ENCODE peak calls at places on chromosome 18, in four cellular contexts. One of them, this sample, is unnamed.

GRCh38 chr18:24491882-24492281 is 31.4 kb downstream of the HRH4 start:
- DNase-seq in HCT116: no peak
- DNase-seq in HepG2: no peak
- DNase-seq in spleen: peak
- DNase-seq in this sample: no peak

GRCh38 chr18:59996370-59996966 is 96.7 kb downstream of the PMAIP1 start:
- DNase-seq in spleen: no peak
- DNase-seq in HCT116: peak
- DNase-seq in HepG2: peak
- DNase-seq in this sample: no peak

GRCh38 chr18:45755936-45756335 is 32.0 kb downstream of the SLC14A1 start:
- DNase-seq in HepG2: no peak
- DNase-seq in spleen: no peak
- DNase-seq in HCT116: no peak
- DNase-seq in this sample: no peak

GRCh38 chr18:44637210-44638051 is 43.3 kb upstream of the SETBP1 start:
- DNase-seq in HCT116: no peak
- DNase-seq in HepG2: no peak
- DNase-seq in spleen: no peak
- DNase-seq in this sample: no peak

GRCh38 chr18:22488554-22488953 is 70.8 kb upstream of the CTAGE1 start:
- DNase-seq in spleen: no peak
- DNase-seq in HCT116: no peak
- DNase-seq in HepG2: no peak
- DNase-seq in this sample: no peak

GRCh38 chr18:50744253-50744652 is 75.6 kb downstream of the MRO start:
- DNase-seq in HCT116: no peak
- DNase-seq in spleen: no peak
- DNase-seq in HepG2: no peak
- DNase-seq in this sample: no peak

GRCh38 chr18:79326413-79327198 is 69.1 kb upstream of the NFATC1 start:
- DNase-seq in spleen: no peak
- DNase-seq in HCT116: no peak
- DNase-seq in HepG2: no peak
- DNase-seq in this sample: no peak

GRCh38 chr18:51038110-51038509 is 8.1 kb downstream of the SMAD4 start:
- DNase-seq in HepG2: peak
- DNase-seq in HCT116: no peak
- DNase-seq in spleen: no peak
- DNase-seq in this sample: no peak

GRCh38 chr18:9877655-9878014 is 8.1 kb upstream of the TXNDC2 start:
- DNase-seq in spleen: no peak
- DNase-seq in HCT116: no peak
- DNase-seq in HepG2: no peak
- DNase-seq in this sample: no peak

GRCh38 chr18:9876523-9876866 is 9.3 kb upstream of the TXNDC2 start:
- DNase-seq in HepG2: no peak
- DNase-seq in spleen: no peak
- DNase-seq in HCT116: no peak
- DNase-seq in this sample: no peak

GRCh38 chr18:9878095-9878494 is 7.7 kb upstream of the TXNDC2 start:
- DNase-seq in HepG2: no peak
- DNase-seq in HCT116: no peak
- DNase-seq in spleen: no peak
- DNase-seq in this sample: no peak

GRCh38 chr18:9878783-9879242 is 7.0 kb upstream of the TXNDC2 start:
- DNase-seq in HCT116: no peak
- DNase-seq in HepG2: no peak
- DNase-seq in spleen: no peak
- DNase-seq in this sample: no peak

GRCh38 chr18:9876867-9877654 is 8.7 kb upstream of the TXNDC2 start:
- DNase-seq in spleen: no peak
- DNase-seq in HCT116: peak
- DNase-seq in HepG2: peak
- DNase-seq in this sample: no peak
- H3K27ac ChIP-seq in spleen: peak
- H3K27ac ChIP-seq in HCT116: peak
- H3K27ac ChIP-seq in HepG2: peak
- H3K27ac ChIP-seq in this sample: peak

GRCh38 chr18:8946046-8946838 is 156.3 kb upstream of the NDUFV2 start:
- DNase-seq in spleen: no peak
- DNase-seq in HCT116: no peak
- DNase-seq in HepG2: no peak
- DNase-seq in this sample: no peak

GRCh38 chr18:8947576-8947975 is 154.9 kb upstream of the NDUFV2 start:
- DNase-seq in HCT116: no peak
- DNase-seq in HepG2: no peak
- DNase-seq in spleen: no peak
- DNase-seq in this sample: no peak

GRCh38 chr18:8949206-8949605 is 153.3 kb upstream of the NDUFV2 start:
- DNase-seq in HCT116: no peak
- DNase-seq in spleen: no peak
- DNase-seq in HepG2: no peak
- DNase-seq in this sample: no peak

GRCh38 chr18:8948471-8949149 is 153.9 kb upstream of the NDUFV2 start:
- DNase-seq in HCT116: no peak
- DNase-seq in spleen: no peak
- DNase-seq in HepG2: no peak
- DNase-seq in this sample: peak

DNA sequence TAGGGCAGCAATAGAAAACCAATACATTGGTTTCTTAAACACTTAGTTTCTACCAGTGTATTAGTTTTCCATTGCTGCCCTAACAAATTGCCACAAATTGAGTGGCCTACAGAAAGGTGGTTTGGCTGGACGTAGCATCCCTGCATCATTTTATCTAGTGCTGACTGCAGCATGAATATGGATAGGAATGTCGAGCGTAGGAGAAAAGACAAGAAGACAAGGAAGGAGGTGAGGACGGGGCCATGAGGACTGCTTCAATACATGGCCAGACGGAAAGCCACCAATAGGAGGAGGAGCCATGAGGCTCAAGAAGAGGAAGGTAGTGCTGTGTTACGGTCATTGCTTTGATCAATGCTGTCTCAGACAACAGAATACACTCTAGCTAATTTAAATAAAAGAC is 154.5 kb upstream of the NDUFV2 start:
- DNase-seq in spleen: no peak
- DNase-seq in HepG2: no peak
- DNase-seq in HCT116: no peak
- DNase-seq in this sample: no peak
- H3K27ac ChIP-seq in spleen: no peak
- H3K27ac ChIP-seq in HepG2: no peak
- H3K27ac ChIP-seq in HCT116: no peak
- H3K27ac ChIP-seq in this sample: peak

DNA sequence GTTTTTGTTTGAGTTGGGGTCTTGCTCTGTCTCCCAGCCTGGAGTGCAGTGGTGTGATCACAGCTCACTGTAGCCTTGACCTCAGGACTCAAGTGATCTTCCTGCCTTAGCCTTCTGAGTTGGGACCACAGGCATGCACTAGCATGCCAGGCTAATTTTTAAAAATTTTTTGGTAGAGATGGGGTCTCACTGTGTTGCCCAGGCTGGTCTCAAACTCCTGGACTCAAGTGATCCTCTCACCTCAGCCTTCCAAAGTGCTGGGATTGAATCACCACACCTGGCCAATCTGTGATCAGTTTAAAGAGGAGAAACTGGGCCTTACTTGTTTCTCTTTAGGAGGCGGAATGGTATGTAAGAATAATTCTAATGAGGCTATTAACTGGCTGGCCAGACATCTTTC is 49.9 kb downstream of the IMPA2 start:
- DNase-seq in HepG2: no peak
- DNase-seq in HCT116: no peak
- DNase-seq in spleen: no peak
- DNase-seq in this sample: no peak
- H3K27ac ChIP-seq in HepG2: no peak
- H3K27ac ChIP-seq in HCT116: no peak
- H3K27ac ChIP-seq in spleen: no peak
- H3K27ac ChIP-seq in this sample: no peak

GRCh38 chr18:8721094-8721669 is 15.8 kb downstream of the MTCL1 start:
- DNase-seq in HepG2: no peak
- DNase-seq in HCT116: no peak
- DNase-seq in spleen: no peak
- DNase-seq in this sample: no peak
- H3K27ac ChIP-seq in HepG2: no peak
- H3K27ac ChIP-seq in HCT116: peak
- H3K27ac ChIP-seq in spleen: no peak
- H3K27ac ChIP-seq in this sample: no peak

DNA sequence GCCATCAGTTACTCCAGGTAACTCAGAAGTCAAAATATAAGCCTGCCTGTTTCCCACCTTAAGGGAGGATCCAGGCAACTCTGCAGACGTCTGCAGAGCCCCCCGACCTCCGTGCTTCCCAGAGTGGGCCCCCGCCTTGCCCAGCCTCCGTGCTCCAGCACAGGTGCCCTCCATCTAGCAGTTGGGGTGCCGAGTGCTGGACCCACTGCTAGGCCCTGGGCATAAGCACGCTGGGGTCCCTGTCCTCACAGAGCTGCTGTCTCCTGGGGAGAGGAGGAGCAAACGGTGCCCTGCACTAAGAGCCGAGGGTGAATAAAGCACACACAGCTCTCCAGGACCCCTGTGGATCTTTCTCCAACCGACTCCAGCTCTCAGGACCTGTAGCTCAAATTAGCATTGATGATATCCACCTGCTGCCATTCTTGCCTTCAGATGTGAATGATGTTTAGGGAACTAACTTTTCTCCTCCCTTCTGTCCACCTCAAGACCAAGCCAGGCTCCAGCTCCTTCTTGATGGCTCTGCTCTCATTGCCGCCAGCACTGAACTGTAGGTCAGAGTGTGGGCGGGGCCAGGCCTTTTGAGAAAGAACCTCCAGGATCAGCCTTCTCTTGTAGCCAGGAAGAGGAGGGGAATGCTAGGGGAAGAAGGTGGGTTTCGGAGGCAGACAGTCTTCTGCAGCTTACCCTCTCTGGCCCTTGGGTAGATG is 121.2 kb downstream of the SMAD7 start:
- DNase-seq in HepG2: no peak
- DNase-seq in HCT116: no peak
- DNase-seq in spleen: peak
- DNase-seq in this sample: no peak
- H3K27ac ChIP-seq in HepG2: no peak
- H3K27ac ChIP-seq in HCT116: no peak
- H3K27ac ChIP-seq in spleen: no peak
- H3K27ac ChIP-seq in this sample: no peak

GRCh38 chr18:77133920-77134496 is 1.4 kb upstream of the MBP start:
- DNase-seq in HepG2: peak
- DNase-seq in spleen: peak
- DNase-seq in HCT116: no peak
- DNase-seq in this sample: no peak

GRCh38 chr18:77132369-77133050 is at the start of gene MBP:
- DNase-seq in HCT116: no peak
- DNase-seq in HepG2: no peak
- DNase-seq in spleen: peak
- DNase-seq in this sample: no peak

GRCh38 chr18:77131652-77132368 is 773 bp downstream of the MBP start:
- DNase-seq in spleen: peak
- DNase-seq in HepG2: no peak
- DNase-seq in HCT116: no peak
- DNase-seq in this sample: no peak

GRCh38 chr18:77134611-77135010 is 2.0 kb upstream of the MBP start:
- DNase-seq in HCT116: no peak
- DNase-seq in HepG2: no peak
- DNase-seq in spleen: no peak
- DNase-seq in this sample: no peak

GRCh38 chr18:77133051-77133919 is 702 bp upstream of the MBP start:
- DNase-seq in HCT116: no peak
- DNase-seq in HepG2: no peak
- DNase-seq in spleen: peak
- DNase-seq in this sample: no peak
- H3K27ac ChIP-seq in HCT116: peak
- H3K27ac ChIP-seq in HepG2: no peak
- H3K27ac ChIP-seq in spleen: peak
- H3K27ac ChIP-seq in this sample: peak

This sample was measured in epithelial cell of prostate.